ENCODE peak calls at places on chromosomes 13 and 19, in seven cellular contexts. F, D, U, Y, X, T and I are unnamed samples. For H3K9me2, the result is how much of the 10 kb centered on the place peaks cover.

GRCh38 chr19:56721714-56722113 is 50.2 kb upstream of the ZNF835 start:
- DNase-seq in X (no peak), Y (no peak), F (no peak), U (no peak), D (no peak), T (no peak), I (no peak)

GRCh38 chr19:18086590-18087138 is at the start of gene IL12RB1:
- DNase-seq in T (no peak), F (no peak), Y (peak), U (no peak), X (no peak), D (no peak), I (no peak)

GRCh38 chr13:80251403-80251802 is 89.5 kb downstream of the SPRY2 start:
- DNase-seq in U (peak), T (peak), F (no peak), Y (peak), X (peak), D (peak), I (peak)

GRCh38 chr19:4284176-4284958 is 5.3 kb downstream of the SHD start:
- DNase-seq in T (peak), Y (peak), U (peak), D (peak), F (peak), X (peak), I (peak)

GRCh38 chr13:31159306-31159705 is 2.4 kb downstream of the HSPH1 start:
- DNase-seq in Y (no peak), U (no peak), T (no peak), F (no peak), D (peak), X (no peak), I (no peak)

GRCh38 chr13:26616126-26616525 is 58.6 kb downstream of the WASF3 start:
- DNase-seq in Y (no peak), D (peak), U (no peak), T (no peak), F (no peak), X (no peak), I (peak)

GRCh38 chr19:5547881-5548280 is 19.9 kb downstream of the TINCR start:
- DNase-seq in Y (peak), X (peak), U (peak), D (peak), F (no peak), T (peak), I (peak)

GRCh38 chr19:18650468-18651001 is 13.7 kb downstream of the KLHL26 start:
- DNase-seq in F (no peak), X (no peak), T (no peak), D (peak), U (no peak), Y (no peak), I (no peak)

GRCh38 chr19:3798137-3798536 is 12.0 kb upstream of the MATK start:
- DNase-seq in F (no peak), X (no peak), D (no peak), T (no peak), Y (no peak), U (no peak), I (no peak)

GRCh38 chr19:291561-292280 is 518 bp upstream of the PLPP2 start:
- DNase-seq in F (no peak), T (peak), X (peak), U (peak), D (peak), Y (no peak), I (no peak)

GRCh38 chr19:3611841-3612240 is 5.2 kb upstream of the TBXA2R start:
- DNase-seq in F (no peak), Y (no peak), T (no peak), U (no peak), X (no peak), D (no peak), I (no peak)

GRCh38 chr13:106617561-106617960 is 49.6 kb upstream of the ARGLU1 start:
- DNase-seq in X (no peak), T (peak), D (peak), U (peak), F (no peak), Y (no peak), I (peak)

GRCh38 chr13:40306817-40307216 is 359.6 kb downstream of the FOXO1 start:
- DNase-seq in U (no peak), Y (no peak), T (no peak), X (no peak), F (no peak), D (peak), I (no peak)

GRCh38 chr19:33512580-33513137 is 8.9 kb downstream of the PEPD start:
- DNase-seq in F (no peak), X (no peak), Y (no peak), D (no peak), U (no peak), T (no peak), I (no peak)

GRCh38 chr19:18119243-18120105 is 21.9 kb downstream of the MAST3 start:
- DNase-seq in F (no peak), D (no peak), X (no peak), Y (peak), T (peak), U (no peak), I (no peak)

GRCh38 chr19:56270676-56271075 is 1.9 kb upstream of the EDDM13 start:
- DNase-seq in T (no peak), U (no peak), Y (no peak), D (peak), X (no peak), F (no peak), I (peak)

GRCh38 chr13:77872995-77873394 is 45.6 kb downstream of the EDNRB start:
- DNase-seq in X (no peak), T (no peak), U (no peak), F (no peak), Y (no peak), D (no peak), I (peak)

GRCh38 chr19:29873024-29873800 is 61.4 kb downstream of the CCNE1 start:
- DNase-seq in D (peak), Y (peak), F (no peak), U (peak), T (peak), X (peak), I (peak)

GRCh38 chr13:38401276-38401675 is 51.6 kb downstream of the UFM1 start:
- DNase-seq in U (no peak), X (no peak), F (no peak), T (no peak), Y (no peak), D (no peak), I (no peak)

GRCh38 chr19:29393915-29394460 is 131.8 kb upstream of the VSTM2B start:
- DNase-seq in X (no peak), U (no peak), D (no peak), T (peak), F (no peak), Y (no peak), I (peak)

GRCh38 chr13:62583466-62583865 is 1167.8 kb upstream of the PCDH20 start:
- DNase-seq in Y (no peak), U (no peak), F (no peak), X (no peak), T (no peak), D (no peak), I (no peak)

GRCh38 chr13:99459101-99459500 is 42.2 kb upstream of the TM9SF2 start:
- DNase-seq in Y (no peak), X (no peak), D (no peak), T (no peak), U (no peak), F (no peak), I (no peak)

GRCh38 chr19:51116736-51117135 is 8.0 kb upstream of the SIGLEC9 start:
- DNase-seq in T (no peak), D (no peak), U (no peak), X (no peak), Y (no peak), F (no peak), I (no peak)

GRCh38 chr13:103539265-103539664 is 473.0 kb upstream of the SLC10A2 start:
- DNase-seq in T (peak), Y (no peak), X (peak), F (no peak), D (no peak), U (no peak), I (no peak)

GRCh38 chr19:28207244-28207643 is 1005.7 kb downstream of the UQCRFS1 start:
- DNase-seq in D (no peak), F (no peak), X (no peak), T (no peak), Y (no peak), U (no peak), I (no peak)

GRCh38 chr13:21212138-21212775 is 35.8 kb downstream of the MRPL57 start:
- DNase-seq in U (no peak), T (no peak), Y (no peak), D (no peak), F (no peak), X (no peak), I (no peak)

GRCh38 chr19:28019901-28020300 is 1193.0 kb downstream of the UQCRFS1 start:
- DNase-seq in U (no peak), D (no peak), T (no peak), Y (no peak), X (no peak), F (no peak), I (no peak)

GRCh38 chr13:48319458-48320395 is 16.2 kb downstream of the RB1 start:
- DNase-seq in Y (no peak), D (no peak), X (no peak), U (no peak), F (no peak), T (no peak), I (no peak)

GRCh38 chr19:41703602-41704293 is 4.7 kb upstream of the CEACAM5 start:
- DNase-seq in T (no peak), X (no peak), D (no peak), F (no peak), U (no peak), Y (no peak), I (no peak)

GRCh38 chr13:33285420-33286124 is at the start of gene STARD13:
- DNase-seq in T (peak), X (peak), D (peak), U (peak), Y (peak), F (peak), I (peak)

GRCh38 chr13:37488682-37489081 is 109.9 kb downstream of the POSTN start:
- DNase-seq in Y (no peak), U (no peak), D (peak), F (no peak), X (no peak), T (no peak), I (no peak)

GRCh38 chr19:33796164-33797100 is at the start of gene KCTD15:
- DNase-seq in Y (no peak), D (peak), T (peak), X (peak), U (peak), F (no peak), I (peak)

GRCh38 chr19:27738569-27739193 is 1474.3 kb downstream of the UQCRFS1 start:
- DNase-seq in Y (peak), U (no peak), T (no peak), F (no peak), D (no peak), X (no peak), I (no peak)

GRCh38 chr13:97005631-97006262 is 11.5 kb upstream of the OXGR1 start:
- DNase-seq in T (no peak), D (peak), X (peak), F (no peak), U (no peak), Y (no peak), I (peak)

GRCh38 chr19:7993560-7993959 is 11.9 kb downstream of the ELAVL1 start:
- DNase-seq in Y (no peak), U (no peak), D (no peak), T (no peak), F (no peak), X (no peak), I (no peak)

GRCh38 chr19:55289117-55289796 is 5.5 kb downstream of the BRSK1 start:
- DNase-seq in T (no peak), F (no peak), D (peak), Y (no peak), X (no peak), U (no peak), I (peak)

GRCh38 chr19:35024095-35024494 is 6.2 kb upstream of the SCN1B start:
- DNase-seq in Y (no peak), D (no peak), U (no peak), T (no peak), X (no peak), F (no peak), I (no peak)
- H3K9me2 ChIP-seq in Y (under half), D (under half), U (under half), T (under half), X (under half), F (under half), I (under half)

GRCh38 chr19:45601524-45602522 is at the start of gene GPR4:
- DNase-seq in Y (no peak), X (peak), D (peak), U (no peak), T (peak), F (no peak), I (peak)
- TF ChIP-seq EZH2 in Y (no peak), X (no peak), D (peak), U (no peak), T (peak), F (no peak), I (no peak)

GRCh38 chr13:113724780-113725315 is 34.2 kb upstream of the TMEM255B start:
- DNase-seq in F (peak), U (peak), D (peak), T (peak), Y (peak), X (peak), I (peak)
- H3K4me2 ChIP-seq in F (peak), U (peak), D (peak), T (peak), Y (peak), X (peak), I (peak)

GRCh38 chr13:89903115-89903514 is 1444.4 kb upstream of the MIR17HG start:
- DNase-seq in X (no peak), T (no peak), U (no peak), F (no peak), Y (no peak), D (no peak), I (no peak)

GRCh38 chr13:89899302-89900103 is 1448.0 kb upstream of the MIR17HG start:
- DNase-seq in D (no peak), U (no peak), F (no peak), X (no peak), Y (no peak), T (no peak), I (peak)

GRCh38 chr13:89897681-89898080 is 1449.8 kb upstream of the MIR17HG start:
- DNase-seq in Y (peak), U (no peak), T (no peak), X (no peak), D (no peak), F (no peak), I (no peak)

GRCh38 chr13:89900104-89900760 is 1447.3 kb upstream of the MIR17HG start:
- DNase-seq in F (no peak), X (no peak), T (no peak), U (no peak), Y (no peak), D (peak), I (no peak)

GRCh38 chr13:89902223-89902622 is 1445.3 kb upstream of the MIR17HG start:
- DNase-seq in D (no peak), U (no peak), F (no peak), T (no peak), X (no peak), Y (no peak), I (no peak)
- H3K9me2 ChIP-seq in D (under half), U (under half), F (under half), T (under half), X (under half), Y (under half), I (under half)